ENCODE peak calls at places on chromosomes 7 and 10, in four cellular contexts. P, F, J and L are unnamed samples.

GRCh38 chr7:5549096-5549896 is 125.7 kb upstream of the TNRC18 start:
- DNase-seq in J (peak), P (no peak), F (peak), L (no peak)

GRCh38 chr10:60281792-60282353 is 107.8 kb downstream of the ANK3 start:
- DNase-seq in J (no peak), P (no peak), F (peak), L (no peak)

GRCh38 chr10:112115781-112116385 is 67.7 kb downstream of the GPAM start:
- DNase-seq in F (peak), J (peak), P (no peak), L (no peak)

GRCh38 chr10:116648903-116649302 is 28.1 kb downstream of the PNLIPRP2 start:
- DNase-seq in P (no peak), J (no peak), F (no peak), L (no peak)

GRCh38 chr7:96415293-96415940 is 93.5 kb upstream of the SLC25A13 start:
- DNase-seq in J (no peak), F (no peak), P (no peak), L (no peak)

GRCh38 chr7:35729061-35729783 is 34.3 kb upstream of the HERPUD2 start:
- DNase-seq in P (no peak), J (no peak), F (no peak), L (no peak)

GRCh38 chr7:148883233-148884048 is 650 bp downstream of the EZH2 start:
- DNase-seq in J (no peak), F (peak), P (no peak), L (no peak)

GRCh38 chr7:128957613-128958012 is 19.9 kb downstream of the IRF5 start:
- DNase-seq in P (no peak), J (no peak), F (no peak), L (no peak)

GRCh38 chr7:4210821-4211220 is 471.3 kb upstream of the FOXK1 start:
- DNase-seq in F (no peak), P (no peak), J (no peak), L (no peak)

GRCh38 chr10:94129393-94130130 is 135.8 kb downstream of the PLCE1 start:
- DNase-seq in J (peak), F (peak), P (no peak), L (no peak)

GRCh38 chr10:69093933-69094332 is 6.0 kb downstream of the SRGN start:
- DNase-seq in F (peak), J (peak), P (no peak), L (no peak)

GRCh38 chr7:123594813-123595241 is 6.8 kb upstream of the ASB15 start:
- DNase-seq in F (no peak), P (no peak), J (no peak), L (no peak)

GRCh38 chr7:101848168-101848951 is 30.9 kb downstream of the CUX1 start:
- DNase-seq in J (no peak), F (no peak), P (no peak), L (no peak)

GRCh38 chr7:88928266-88928665 is 132.7 kb upstream of the TEX47 start:
- DNase-seq in F (no peak), J (no peak), P (no peak), L (no peak)

GRCh38 chr7:114085313-114085591 is 166.4 kb upstream of the PPP1R3A start:
- DNase-seq in F (no peak), J (no peak), P (no peak), L (no peak)

GRCh38 chr7:116271161-116271979 is 61.0 kb downstream of the TES start:
- DNase-seq in J (peak), P (no peak), F (peak), L (no peak)

GRCh38 chr7:106219170-106219569 is 65.6 kb downstream of the NAMPT start:
- DNase-seq in P (no peak), F (no peak), J (peak), L (no peak)

GRCh38 chr10:42769653-42770052 is 12.9 kb upstream of the BMS1 start:
- DNase-seq in F (peak), J (no peak), P (no peak), L (no peak)

GRCh38 chr10:131168238-131168875 is 143.2 kb downstream of the TCERG1L start:
- DNase-seq in F (no peak), P (no peak), J (no peak), L (no peak)

GRCh38 chr7:138886501-138886917 is 88.5 kb upstream of the ATP6V0A4 start:
- DNase-seq in J (peak), P (peak), F (peak), L (peak)

GRCh38 chr7:70711441-70711840 is 420.5 kb upstream of the GALNT17 start:
- DNase-seq in J (no peak), F (no peak), P (no peak), L (no peak)

GRCh38 chr10:5958077-5958476 is 19.3 kb downstream of the IL15RA start:
- DNase-seq in F (no peak), J (no peak), P (peak), L (no peak)

GRCh38 chr10:77111611-77112550 is 525.7 kb downstream of the KCNMA1 start:
- DNase-seq in J (peak), F (peak), P (peak), L (peak)

GRCh38 chr7:99004781-99005500 is 126.6 kb downstream of the TRRAP start:
- DNase-seq in J (no peak), P (no peak), F (no peak), L (no peak)

GRCh38 chr7:78642751-78643150 is 810.7 kb downstream of the MAGI2 start:
- DNase-seq in F (no peak), P (no peak), J (no peak), L (no peak)

GRCh38 chr7:32870298-32870697 is 21.3 kb downstream of the KBTBD2 start:
- DNase-seq in F (no peak), J (no peak), P (no peak), L (no peak)

GRCh38 chr10:130080461-130080814 is 30.2 kb downstream of the C10orf143 start:
- DNase-seq in J (no peak), P (no peak), F (no peak), L (no peak)

GRCh38 chr10:113273151-113273876 is 279.5 kb upstream of the HABP2 start:
- DNase-seq in F (no peak), J (peak), P (no peak), L (no peak)

GRCh38 chr10:97601268-97602215 is 12.0 kb downstream of the C10orf62 start:
- DNase-seq in J (no peak), F (no peak), P (no peak), L (no peak)

GRCh38 chr10:60350400-60350799 is 39.3 kb downstream of the ANK3 start:
- DNase-seq in J (peak), F (no peak), P (no peak), L (no peak)

GRCh38 chr10:132884041-132884440 is 58.3 kb downstream of the CFAP46 start:
- DNase-seq in F (no peak), P (no peak), J (no peak), L (no peak)

GRCh38 chr10:67622506-67622905 is 73.5 kb downstream of the CTNNA3 start:
- DNase-seq in J (no peak), P (no peak), F (peak), L (no peak)

GRCh38 chr10:3754727-3755439 is 30.1 kb downstream of the KLF6 start:
- DNase-seq in J (peak), F (peak), P (no peak), L (peak)

GRCh38 chr10:101060951-101061813 is 607 bp upstream of the KAZALD1 start:
- DNase-seq in J (peak), F (peak), P (no peak), L (no peak)

GRCh38 chr10:88154596-88155250 is 291.3 kb downstream of the PTEN start:
- DNase-seq in P (peak), J (peak), F (peak), L (peak)
- H3K4me3 ChIP-seq in P (no peak), J (no peak), F (no peak), L (no peak)

DNA sequence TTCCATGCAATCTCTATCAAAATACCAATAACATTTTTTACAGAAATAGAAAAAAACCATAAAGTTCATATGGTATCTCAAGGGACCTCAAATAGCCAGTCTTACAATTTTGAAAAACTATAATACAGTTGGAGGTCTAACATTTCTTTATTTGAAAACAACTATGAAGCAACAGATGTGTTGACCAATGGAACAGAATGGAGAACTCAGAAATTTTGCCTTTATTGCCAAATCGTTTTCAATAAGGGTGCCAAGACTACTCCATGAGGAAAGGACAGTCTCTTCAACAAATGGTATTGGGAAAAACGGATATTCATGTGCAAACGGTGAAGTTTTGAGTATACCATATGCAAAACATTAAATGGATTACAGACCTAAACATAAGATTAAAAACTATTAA is 470.8 kb upstream of the DPP6 start:
- DNase-seq in P (no peak), F (no peak), J (no peak), L (no peak)
- TF ChIP-seq CTCF in P (no peak), F (no peak), J (no peak), L (no peak)

GRCh38 chr7:2862831-2863361 is 18.8 kb upstream of the GNA12 start:
- DNase-seq in J (peak), P (no peak), F (peak), L (no peak)

GRCh38 chr7:2859952-2860351 is 15.8 kb upstream of the GNA12 start:
- DNase-seq in J (no peak), P (no peak), F (no peak), L (no peak)

GRCh38 chr7:2861509-2861908 is 17.4 kb upstream of the GNA12 start:
- DNase-seq in F (no peak), P (no peak), J (no peak), L (no peak)

GRCh38 chr7:2863461-2864066 is 19.5 kb upstream of the GNA12 start:
- DNase-seq in J (peak), F (peak), P (peak), L (no peak)

GRCh38 chr7:2860627-2861133 is 16.6 kb upstream of the GNA12 start:
- DNase-seq in J (no peak), F (no peak), P (no peak), L (no peak)
- H3K4me3 ChIP-seq in J (no peak), F (no peak), P (no peak), L (no peak)

GRCh38 chr7:30027065-30027456 is 559 bp upstream of the FKBP14 start:
- DNase-seq in F (peak), J (peak), P (no peak), L (peak)

GRCh38 chr7:30028749-30029635 is 780 bp downstream of the PLEKHA8 start:
- DNase-seq in P (no peak), F (peak), J (peak), L (no peak)

GRCh38 chr7:30027915-30028748 is at the start of gene PLEKHA8:
- DNase-seq in F (peak), P (no peak), J (peak), L (no peak)

GRCh38 chr7:30032310-30033125 is 4.3 kb downstream of the PLEKHA8 start:
- DNase-seq in P (peak), J (peak), F (peak), L (no peak)

GRCh38 chr7:30029696-30030095 is 1.5 kb downstream of the PLEKHA8 start:
- DNase-seq in F (peak), P (no peak), J (no peak), L (no peak)
- TF ChIP-seq CTCF in F (no peak), P (no peak), J (no peak), L (no peak)